ENCODE peak calls at places on chromosome 6, in seven cellular contexts. O is spleen, J is GM23248, T is tibial artery, M is cardiac muscle cell, D is IMR-90, B is body of pancreas. L is an unnamed sample.
A peak's percentile ranks its signal among the peaks of the same experiment; 100 is the strongest.

GRCh38 chr6:14467591-14467990 is 350.0 kb downstream of the CD83 start:
- DNase-seq in O (no peak), J (peak; percentile 79), T (no peak), M (no peak), D (peak; percentile 80), B (no peak), L (peak; percentile 64)

GRCh38 chr6:43774776-43775583 is 5.0 kb downstream of the VEGFA start:
- DNase-seq in O (peak; percentile 90), J (peak; percentile 89), T (peak; percentile 78), M (peak; percentile 81), D (peak; percentile 61), B (peak; percentile 78), L (peak; percentile 40)

GRCh38 chr6:125658759-125659431 is 90.5 kb upstream of the HEY2 start:
- DNase-seq in O (no peak), J (peak; percentile 40), T (no peak), M (peak; percentile 8), D (no peak), B (no peak), L (no peak)

GRCh38 chr6:35833534-35833933 is 28.4 kb downstream of the LHFPL5 start:
- DNase-seq in O (no peak), J (peak; percentile 43), T (no peak), M (no peak), D (peak; percentile 55), B (no peak), L (peak; percentile 9)

GRCh38 chr6:165219629-165220028 is 89.8 kb downstream of the C6orf118 start:
- DNase-seq in O (no peak), J (peak; percentile 28), T (no peak), M (no peak), D (no peak), B (no peak), L (no peak)

GRCh38 chr6:139291813-139292619 is at the start of gene TXLNB:
- DNase-seq in O (peak; percentile 94), J (peak; percentile 86), T (peak; percentile 83), M (peak; percentile 93), D (peak; percentile 87), B (peak; percentile 27), L (peak; percentile 85)

GRCh38 chr6:52574709-52575489 is 2.0 kb downstream of the TRAM2 start:
- DNase-seq in O (peak; percentile 82), J (peak; percentile 89), T (peak; percentile 83), M (no peak), D (no peak), B (no peak), L (no peak)

GRCh38 chr6:122799916-122800701 is 11.1 kb downstream of the SMPDL3A start:
- DNase-seq in O (no peak), J (peak; percentile 56), T (no peak), M (no peak), D (peak; percentile 62), B (peak; percentile 42), L (no peak)

GRCh38 chr6:16311763-16312162 is 73.4 kb downstream of the GMPR start:
- DNase-seq in O (no peak), J (no peak), T (no peak), M (no peak), D (no peak), B (no peak), L (no peak)

GRCh38 chr6:108145639-108146038 is 20.2 kb upstream of the NR2E1 start:
- DNase-seq in O (no peak), J (no peak), T (no peak), M (no peak), D (no peak), B (no peak), L (no peak)

GRCh38 chr6:143806282-143807102 is 36.6 kb upstream of the LTV1 start:
- DNase-seq in O (no peak), J (peak; percentile 66), T (no peak), M (peak; percentile 84), D (peak; percentile 88), B (no peak), L (peak; percentile 82)

DNA sequence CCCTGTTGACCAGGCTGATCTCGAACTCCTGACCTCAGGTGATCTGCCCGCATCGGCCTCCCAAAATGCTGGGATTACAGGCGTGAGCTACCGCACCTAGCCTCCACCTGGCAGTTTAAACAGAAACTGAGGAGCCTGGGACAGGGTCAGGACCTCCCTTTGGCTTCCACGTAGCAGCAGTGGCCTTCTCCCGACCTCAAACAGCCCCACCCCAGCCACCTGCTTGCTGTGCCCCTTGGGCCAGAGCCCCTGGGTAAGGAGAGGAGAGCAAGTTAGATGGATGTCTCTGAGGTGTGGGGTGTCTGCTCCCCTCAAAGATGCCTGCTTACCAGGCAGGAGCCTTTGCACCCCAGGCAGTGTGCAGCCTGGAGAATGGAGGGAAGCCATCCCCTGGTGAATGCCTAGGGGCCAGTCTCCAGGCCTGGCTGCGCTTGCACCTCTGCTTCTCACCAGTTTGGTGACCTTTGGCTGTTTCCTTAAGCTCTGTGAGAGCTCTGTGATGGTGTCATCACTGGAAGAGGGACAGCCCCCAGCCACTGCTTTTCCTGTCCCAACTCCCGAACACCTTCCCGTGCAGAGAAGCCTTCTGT is 42.1 kb upstream of the MDFI start:
- DNase-seq in O (no peak), J (no peak), T (no peak), M (no peak), D (no peak), B (no peak), L (no peak)
- H3K36me3 ChIP-seq in O (peaks cover 14% of the 10 kb centered on the region), J (no peaks in the 10 kb centered on the region), T (peaks cover 90% of the 10 kb centered on the region), M (peaks cover under 1% of the 10 kb centered on the region), D (peaks cover 26% of the 10 kb centered on the region), B (peaks cover 4% of the 10 kb centered on the region), L (no peaks in the 10 kb centered on the region)

DNA sequence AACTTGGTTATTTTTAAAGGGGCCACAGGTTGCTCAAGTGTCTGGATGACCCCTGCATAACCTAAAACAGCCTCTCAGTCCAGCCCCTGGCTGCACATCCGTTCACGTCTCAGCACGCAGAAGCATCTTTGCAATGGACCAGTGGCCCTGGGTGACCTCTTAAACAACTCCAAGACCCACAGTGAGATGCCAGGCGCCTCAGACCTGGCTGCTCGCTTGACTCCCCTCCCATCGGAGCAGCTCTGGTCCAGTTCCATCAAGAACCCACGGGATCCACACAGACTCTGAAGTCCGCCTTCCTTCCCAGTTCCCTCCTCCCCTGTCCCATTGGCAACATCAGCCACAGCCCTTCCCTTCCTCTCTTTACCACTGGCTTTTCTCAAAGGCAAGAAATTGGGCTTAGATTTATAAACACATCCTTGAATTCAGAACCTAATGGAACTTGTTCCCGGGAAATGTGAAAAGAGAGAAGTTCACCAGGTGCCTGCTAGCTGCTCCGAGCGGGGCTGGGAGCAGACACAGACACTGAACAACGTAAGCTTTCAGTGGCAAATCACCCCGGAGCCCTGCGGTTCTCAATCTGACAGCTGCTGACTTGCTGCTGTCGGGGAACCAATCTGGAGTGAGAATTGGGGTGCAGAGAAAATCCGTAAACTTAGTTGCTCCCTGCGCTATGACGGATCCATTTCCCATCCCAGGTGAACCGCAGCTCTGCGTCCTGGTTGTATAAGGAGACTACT is 39.6 kb upstream of the MPC1 start:
- DNase-seq in O (no peak), J (no peak), T (no peak), M (no peak), D (no peak), B (no peak), L (no peak)
- H3K36me3 ChIP-seq in O (peaks cover 10% of the 10 kb centered on the region), J (peaks cover 11% of the 10 kb centered on the region), T (peaks cover 64% of the 10 kb centered on the region), M (no peaks in the 10 kb centered on the region), D (peaks cover 54% of the 10 kb centered on the region), B (peaks cover 4% of the 10 kb centered on the region), L (peaks cover 3% of the 10 kb centered on the region)

GRCh38 chr6:87672641-87673040 is 29.4 kb downstream of the AKIRIN2 start:
- DNase-seq in O (no peak), J (no peak), T (no peak), M (no peak), D (no peak), B (no peak), L (no peak)
- H3K36me3 ChIP-seq in O (peaks cover 49% of the 10 kb centered on the region), J (peaks cover 29% of the 10 kb centered on the region), T (peaks cover 82% of the 10 kb centered on the region), M (peaks cover 20% of the 10 kb centered on the region), D (peaks cover 37% of the 10 kb centered on the region), B (peaks cover 3% of the 10 kb centered on the region), L (peaks cover 26% of the 10 kb centered on the region)

DNA sequence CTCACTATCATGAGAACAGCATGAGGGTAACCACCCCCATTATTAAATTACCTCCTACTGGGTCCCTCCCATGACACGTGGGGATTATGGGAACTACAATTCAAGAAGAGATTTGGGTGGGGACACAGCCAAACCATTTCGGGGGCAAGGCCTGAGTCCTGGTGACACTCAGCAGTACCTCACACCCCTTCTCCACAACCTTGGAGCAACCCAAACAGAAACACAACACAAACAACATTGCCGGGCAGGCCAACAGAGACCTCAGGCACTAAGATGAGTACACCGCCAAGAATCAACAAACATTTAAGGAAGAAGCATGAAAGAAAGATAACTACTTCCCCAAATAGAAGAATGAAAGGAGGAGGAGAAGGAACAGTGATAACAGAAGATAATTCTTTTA is 16.9 kb downstream of the MOCS1 start:
- DNase-seq in O (no peak), J (no peak), T (no peak), M (no peak), D (no peak), B (no peak), L (no peak)
- H3K36me3 ChIP-seq in O (no peaks in the 10 kb centered on the region), J (no peaks in the 10 kb centered on the region), T (peaks cover 69% of the 10 kb centered on the region), M (no peaks in the 10 kb centered on the region), D (peaks cover 34% of the 10 kb centered on the region), B (peaks cover 8% of the 10 kb centered on the region), L (no peaks in the 10 kb centered on the region)

DNA sequence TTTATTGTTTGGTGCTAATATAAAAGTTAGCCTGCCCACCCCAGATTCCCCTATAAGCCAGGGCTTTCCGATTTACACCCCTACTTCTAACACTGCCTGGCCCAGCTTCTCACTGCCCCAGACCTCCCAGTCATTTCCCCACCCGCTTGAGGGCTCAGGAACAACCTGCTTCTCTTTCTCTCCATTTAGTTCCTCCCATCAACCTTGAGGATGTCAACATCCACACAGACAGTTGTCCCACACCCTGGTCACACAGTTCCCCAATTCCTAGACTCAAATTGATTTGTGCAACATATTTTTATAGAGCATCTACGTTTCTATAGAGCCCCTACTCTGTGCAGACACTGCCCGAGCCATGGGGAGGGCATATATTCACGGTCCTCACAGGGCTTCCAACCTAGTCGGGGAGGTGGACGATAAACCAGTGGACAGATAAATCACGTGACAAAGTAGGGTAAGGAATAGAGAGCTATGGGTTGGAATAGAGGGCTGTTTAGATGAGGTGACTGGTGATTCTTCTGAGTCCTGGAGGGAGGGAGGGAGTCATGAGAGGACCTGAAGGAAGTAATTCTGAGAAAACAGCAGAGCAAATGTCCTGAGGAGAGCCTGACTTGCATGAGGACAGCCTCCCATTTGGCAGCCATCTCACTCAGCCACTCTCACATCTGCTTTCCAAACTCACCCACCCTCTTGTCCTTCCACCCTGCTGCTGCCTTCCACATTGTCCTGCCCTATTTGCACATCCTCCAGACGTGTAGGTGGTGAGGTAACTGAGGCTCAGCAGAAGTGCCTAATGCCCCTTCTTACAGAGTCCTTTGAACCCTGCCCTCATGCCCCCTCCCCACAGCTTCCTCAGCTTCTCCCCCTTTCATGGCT is 6.3 kb downstream of the GABRR2 start:
- DNase-seq in O (no peak), J (no peak), T (no peak), M (no peak), D (no peak), B (no peak), L (no peak)
- H3K36me3 ChIP-seq in O (no peaks in the 10 kb centered on the region), J (no peaks in the 10 kb centered on the region), T (no peaks in the 10 kb centered on the region), M (no peaks in the 10 kb centered on the region), D (no peaks in the 10 kb centered on the region), B (no peaks in the 10 kb centered on the region), L (no peaks in the 10 kb centered on the region)

GRCh38 chr6:47579040-47579439 is 101.5 kb downstream of the CD2AP start:
- DNase-seq in O (no peak), J (no peak), T (no peak), M (no peak), D (no peak), B (no peak), L (no peak)
- H3K36me3 ChIP-seq in O (peaks cover 23% of the 10 kb centered on the region), J (peaks cover 69% of the 10 kb centered on the region), T (peaks cover 38% of the 10 kb centered on the region), M (peaks cover 33% of the 10 kb centered on the region), D (peaks cover 6% of the 10 kb centered on the region), B (peaks cover 12% of the 10 kb centered on the region), L (peaks cover 16% of the 10 kb centered on the region)

DNA sequence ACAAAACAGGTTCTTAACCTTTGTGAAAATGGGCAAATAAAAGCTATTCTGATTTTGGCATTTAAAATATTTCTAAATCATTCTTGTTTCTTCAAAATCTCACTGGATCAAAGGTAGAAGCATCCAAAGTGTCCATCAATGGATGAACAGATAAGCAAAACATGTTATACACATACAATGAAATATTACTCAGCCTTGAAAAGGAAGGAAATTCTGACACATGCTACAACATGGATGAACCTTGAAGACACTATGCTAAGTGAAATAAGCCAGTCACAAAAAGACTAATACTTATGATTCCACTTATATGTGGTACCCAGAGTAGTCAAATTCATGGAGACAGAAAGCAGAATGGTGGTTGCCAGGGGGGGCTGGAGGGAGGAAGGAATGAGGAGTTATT is 45.9 kb downstream of the SNX14 start:
- DNase-seq in O (no peak), J (no peak), T (no peak), M (no peak), D (no peak), B (no peak), L (no peak)
- H3K36me3 ChIP-seq in O (peaks cover 14% of the 10 kb centered on the region), J (peaks cover 34% of the 10 kb centered on the region), T (peaks cover 55% of the 10 kb centered on the region), M (peaks cover 33% of the 10 kb centered on the region), D (peaks cover 13% of the 10 kb centered on the region), B (peaks cover 3% of the 10 kb centered on the region), L (peaks cover 7% of the 10 kb centered on the region)

L was measured in astrocyte.